ENCODE peak calls at places on chromosomes 5 and 9, in seven cellular contexts. K is posterior vena cava; Z is ureter; F is PC-3; U is substantia nigra; M is stimulated activated CD8-positive, alpha-beta memory T cell treated with anti-CD3 and anti-CD28 coated beads, Interleukin-15, amount 100 ng/mL, for 4 hours; R is NCI-H1092 treated with DMSO at 0.1 percent for 48 hours. L is an unnamed sample.

GRCh38 chr5:141734501-141735231 is 52.6 kb upstream of the ARAP3 start:
- DNase-seq in R (peak; percentile 20), Z (peak; percentile 53), U (no peak), M (no peak), F (peak; percentile 70), K (peak; percentile 83), L (peak; percentile 17)

GRCh38 chr9:21684831-21685362 is 117.5 kb upstream of the MTAP start:
- DNase-seq in K (no peak), Z (peak; percentile 68), U (no peak), F (peak; percentile 97), M (peak; percentile 46), R (no peak), L (no peak)

GRCh38 chr9:115628426-115628825 is 510.5 kb upstream of the TNC start:
- DNase-seq in K (no peak), M (no peak), R (no peak), F (peak; percentile 4), Z (no peak), U (no peak), L (no peak)

GRCh38 chr5:144436007-144436406 is 265.3 kb downstream of the KCTD16 start:
- DNase-seq in U (no peak), R (peak; percentile 74), M (no peak), F (no peak), Z (no peak), K (no peak), L (no peak)

GRCh38 chr9:133112361-133113026 is 8.5 kb downstream of the RALGDS start:
- DNase-seq in Z (no peak), R (no peak), U (no peak), F (no peak), K (peak; percentile 93), M (no peak), L (no peak)

GRCh38 chr9:90099262-90099982 is 494.6 kb downstream of the GADD45G start:
- DNase-seq in R (peak; percentile 59), K (no peak), U (no peak), M (no peak), F (peak; percentile 23), Z (no peak), L (no peak)

GRCh38 chr9:121133104-121133816 is 58.5 kb downstream of the CNTRL start:
- DNase-seq in R (no peak), Z (peak; percentile 72), U (no peak), F (no peak), K (no peak), M (peak; percentile 30), L (peak; percentile 84)

GRCh38 chr9:4339783-4340335 is 40.0 kb upstream of the GLIS3 start:
- DNase-seq in K (no peak), Z (no peak), U (no peak), F (peak; percentile 6), M (no peak), R (no peak), L (no peak)

GRCh38 chr5:110007101-110007500 is 317.4 kb downstream of the MAN2A1 start:
- DNase-seq in Z (no peak), U (no peak), R (no peak), F (no peak), M (no peak), K (no peak), L (no peak)

GRCh38 chr9:114539718-114540410 is 34.6 kb upstream of the WHRN start:
- DNase-seq in Z (no peak), K (no peak), U (no peak), R (no peak), M (no peak), F (no peak), L (no peak)

GRCh38 chr9:99752710-99753109 is 69.0 kb upstream of the NR4A3 start:
- DNase-seq in U (no peak), Z (no peak), K (no peak), R (no peak), F (peak; percentile 32), M (no peak), L (no peak)